ENCODE peak calls at places on chromosomes 5 and 9, in eight cellular contexts. J, M, X, P, T, V, U and I are unnamed samples.

GRCh38 chr9:121498150-121498486 is 1.5 kb downstream of the GGTA1 start:
- DNase-seq in J (no peak), M (peak; percentile 85), X (peak; percentile 94), P (peak; percentile 93), T (peak; percentile 88), V (peak; percentile 72), U (peak; percentile 84), I (peak; percentile 70)

GRCh38 chr5:137019229-137019628 is 479.9 kb downstream of the SPOCK1 start:
- DNase-seq in J (no peak), M (no peak), X (no peak), P (no peak), T (no peak), V (no peak), U (no peak), I (no peak)

GRCh38 chr5:61182449-61182848 is 20.2 kb upstream of the SMIM15 start:
- DNase-seq in J (no peak), M (no peak), X (no peak), P (no peak), T (no peak), V (peak; percentile 4), U (peak; percentile 18), I (no peak)

GRCh38 chr5:133391349-133392136 is 220.8 kb downstream of the FSTL4 start:
- DNase-seq in J (no peak), M (no peak), X (no peak), P (no peak), T (no peak), V (no peak), U (no peak), I (no peak)

GRCh38 chr5:31534527-31535046 is 2.5 kb downstream of the C5orf22 start:
- DNase-seq in J (no peak), M (no peak), X (no peak), P (no peak), T (no peak), V (no peak), U (peak; percentile 4), I (no peak)

GRCh38 chr5:80590766-80591165 is 20.7 kb upstream of the ANKRD34B start:
- DNase-seq in J (no peak), M (no peak), X (no peak), P (no peak), T (no peak), V (no peak), U (no peak), I (no peak)

GRCh38 chr9:128917151-128917849 is 3.5 kb upstream of the PHYHD1 start:
- DNase-seq in J (no peak), M (peak; percentile 82), X (no peak), P (no peak), T (no peak), V (peak; percentile 64), U (peak; percentile 68), I (no peak)

GRCh38 chr9:25025686-25026085 is 480.0 kb upstream of the IZUMO3 start:
- DNase-seq in J (no peak), M (no peak), X (no peak), P (no peak), T (no peak), V (no peak), U (no peak), I (no peak)

GRCh38 chr9:4235951-4236804 is 63.7 kb downstream of the GLIS3 start:
- DNase-seq in J (no peak), M (peak; percentile 59), X (no peak), P (no peak), T (no peak), V (peak; percentile 62), U (peak; percentile 89), I (peak; percentile 73)

GRCh38 chr9:82466616-82467251 is 478.2 kb downstream of the SPATA31D1 start:
- DNase-seq in J (peak; percentile 44), M (peak; percentile 18), X (peak; percentile 4), P (peak; percentile 88), T (peak; percentile 86), V (peak; percentile 4), U (peak; percentile 22), I (no peak)

GRCh38 chr5:56350595-56351170 is 117.6 kb upstream of the ANKRD55 start:
- DNase-seq in J (peak; percentile 36), M (peak; percentile 90), X (no peak), P (no peak), T (no peak), V (peak; percentile 96), U (peak; percentile 96), I (peak; percentile 94)

DNA sequence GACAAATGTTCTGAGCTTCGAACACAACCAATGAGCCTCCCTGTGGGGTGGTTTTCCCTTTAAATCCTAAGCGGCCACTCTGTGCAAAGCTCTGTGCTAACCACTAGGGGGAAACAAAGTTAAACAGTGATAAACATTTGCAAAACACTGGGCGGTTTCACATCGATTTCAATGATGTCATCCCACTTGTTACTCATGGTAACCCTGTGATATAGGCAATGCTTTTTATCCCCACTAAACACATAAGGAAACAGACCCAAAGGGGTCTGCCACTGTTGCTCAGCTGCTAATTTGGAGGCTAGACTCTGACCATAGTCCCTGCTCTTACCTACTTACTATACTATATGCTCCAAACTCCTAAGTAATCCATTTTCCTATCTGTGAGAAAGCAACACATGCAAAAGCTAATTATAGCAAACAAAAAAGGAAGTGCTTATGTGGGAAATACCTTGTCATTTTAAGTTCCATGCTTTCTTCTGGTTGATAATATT is 57.3 kb downstream of the PTPN3 start:
- DNase-seq in J (no peak), M (peak; percentile 95), X (peak; percentile 54), P (peak; percentile 95), T (peak; percentile 79), V (peak; percentile 90), U (peak; percentile 82), I (peak; percentile 77)
- H3K4me2 ChIP-seq in J (no peak overlapping the region), M (no peak overlapping the region), X (no peak overlapping the region), P (no peak overlapping the region), T (no peak overlapping the region), V (no peak overlapping the region), U (peak overlapping the region; percentile 41), I (no peak overlapping the region)

GRCh38 chr5:91179018-91179417 is 204.1 kb downstream of the ARRDC3 start:
- DNase-seq in J (no peak), M (peak; percentile 57), X (no peak), P (no peak), T (no peak), V (peak; percentile 64), U (no peak), I (no peak)

GRCh38 chr5:91180506-91180905 is 202.6 kb downstream of the ARRDC3 start:
- DNase-seq in J (no peak), M (no peak), X (no peak), P (no peak), T (no peak), V (no peak), U (no peak), I (no peak)

GRCh38 chr5:91183743-91184142 is 199.4 kb downstream of the ARRDC3 start:
- DNase-seq in J (peak; percentile 9), M (no peak), X (no peak), P (peak; percentile 78), T (no peak), V (no peak), U (no peak), I (no peak)

GRCh38 chr5:91186101-91186500 is 197.0 kb downstream of the ARRDC3 start:
- DNase-seq in J (no peak), M (no peak), X (no peak), P (no peak), T (no peak), V (no peak), U (no peak), I (no peak)

GRCh38 chr5:91182763-91183162 is 200.4 kb downstream of the ARRDC3 start:
- DNase-seq in J (no peak), M (peak; percentile 75), X (peak; percentile 13), P (peak; percentile 52), T (no peak), V (no peak), U (no peak), I (no peak)
- H3K4me2 ChIP-seq in J (no peak overlapping the region), M (no peak overlapping the region), X (no peak overlapping the region), P (no peak overlapping the region), T (no peak overlapping the region), V (no peak overlapping the region), U (no peak overlapping the region), I (no peak overlapping the region)

GRCh38 chr5:143400541-143401252 is 2.8 kb downstream of the NR3C1 start:
- DNase-seq in J (no peak), M (peak; percentile 69), X (peak; percentile 39), P (no peak), T (peak; percentile 24), V (peak; percentile 60), U (peak; percentile 82), I (peak; percentile 77)

GRCh38 chr5:143397302-143398052 is 6.0 kb downstream of the NR3C1 start:
- DNase-seq in J (no peak), M (no peak), X (no peak), P (no peak), T (no peak), V (no peak), U (no peak), I (peak; percentile 23)

GRCh38 chr5:143399616-143400540 is 3.6 kb downstream of the NR3C1 start:
- DNase-seq in J (no peak), M (peak; percentile 34), X (peak; percentile 18), P (no peak), T (no peak), V (no peak), U (no peak), I (peak; percentile 30)

GRCh38 chr5:143398053-143398355 is 5.5 kb downstream of the NR3C1 start:
- DNase-seq in J (no peak), M (no peak), X (no peak), P (no peak), T (no peak), V (no peak), U (no peak), I (no peak)

DNA sequence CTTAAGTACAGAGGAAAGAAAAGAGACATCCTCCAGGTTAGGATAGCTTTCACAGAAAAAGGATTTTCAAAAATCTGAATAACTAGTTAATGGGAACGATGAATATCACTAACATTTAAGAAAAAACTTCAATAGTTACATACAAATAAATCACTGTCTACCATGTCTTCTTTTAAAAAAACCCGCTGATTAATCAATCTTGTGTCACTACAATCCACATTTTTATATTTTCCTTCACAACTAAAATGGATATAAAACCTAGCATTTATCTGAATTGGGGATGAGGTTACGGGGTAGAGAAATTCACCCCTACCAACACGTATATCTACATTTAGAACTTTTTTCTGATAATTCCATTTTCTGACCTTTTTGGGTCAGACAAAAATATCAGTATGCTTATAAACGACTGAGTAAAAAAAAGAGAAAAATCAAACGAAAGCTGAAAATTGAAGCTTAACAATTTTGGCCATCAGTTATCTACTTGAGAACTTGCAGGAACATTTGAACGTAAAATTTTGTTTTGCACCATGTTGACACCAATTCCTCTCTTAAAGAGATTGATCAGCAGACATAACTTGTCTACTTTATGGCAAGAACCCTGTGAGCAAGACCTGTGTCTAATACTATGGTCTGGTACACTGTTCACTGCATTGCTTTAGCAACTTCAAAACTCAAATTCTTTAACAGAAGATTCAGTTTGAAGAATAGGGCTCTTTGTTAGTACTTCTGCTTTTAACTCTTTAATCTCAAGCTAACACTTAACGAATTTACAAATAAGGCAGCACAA is 4.8 kb downstream of the NR3C1 start:
- DNase-seq in J (no peak), M (peak; percentile 54), X (peak; percentile 37), P (no peak), T (no peak), V (peak; percentile 12), U (no peak), I (peak; percentile 30)
- H3K4me2 ChIP-seq in J (no peak overlapping the region), M (peak overlapping the region; percentile 95), X (peak overlapping the region; percentile 92), P (peak overlapping the region; percentile 61), T (no peak overlapping the region), V (peak overlapping the region; percentile 97), U (peak overlapping the region; percentile 88), I (peak overlapping the region; percentile 78)

DNA sequence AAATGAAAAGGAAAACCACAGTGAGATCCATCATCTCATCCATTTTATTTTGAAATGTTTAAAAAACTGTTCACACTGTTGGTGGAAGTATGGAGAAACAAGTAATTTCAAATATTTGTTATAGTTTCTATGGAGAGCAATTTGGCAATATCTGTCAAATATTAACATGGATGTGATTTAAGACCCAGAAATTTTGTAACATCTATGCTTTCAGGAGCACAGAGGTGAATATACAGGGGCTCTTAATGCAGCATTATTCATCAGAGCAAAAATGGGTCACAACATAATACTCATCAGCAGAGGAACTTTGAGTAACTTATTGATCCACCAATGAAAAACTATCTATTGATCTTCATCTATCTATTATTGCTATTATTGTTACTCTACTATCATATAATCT is 31.4 kb upstream of the SPATA31C2 start:
- DNase-seq in J (no peak), M (no peak), X (no peak), P (no peak), T (no peak), V (no peak), U (peak; percentile 9), I (no peak)
- H3K4me2 ChIP-seq in J (no peak overlapping the region), M (no peak overlapping the region), X (no peak overlapping the region), P (no peak overlapping the region), T (no peak overlapping the region), V (no peak overlapping the region), U (no peak overlapping the region), I (no peak overlapping the region)